ENCODE peak calls at places on chromosomes 1 and 21, in eight cellular contexts. One of them, this sample, is unnamed.

GRCh38 chr1:155307247-155307740 is 1.4 kb upstream of the FDPS start:
- DNase-seq in DND-41: peak
- DNase-seq in breast epithelium: no peak
- DNase-seq in suprapubic skin: no peak
- DNase-seq in lower leg skin: no peak
- DNase-seq in left ventricle myocardium inferior: no peak
- DNase-seq in ascending aorta: no peak
- DNase-seq in transverse colon: no peak
- DNase-seq in this sample: peak

GRCh38 chr1:201085902-201086735 is 26.1 kb downstream of the CACNA1S start:
- DNase-seq in DND-41: peak
- DNase-seq in breast epithelium: no peak
- DNase-seq in suprapubic skin: no peak
- DNase-seq in lower leg skin: no peak
- DNase-seq in left ventricle myocardium inferior: peak
- DNase-seq in ascending aorta: no peak
- DNase-seq in transverse colon: peak
- DNase-seq in this sample: peak

GRCh38 chr21:35995522-35996088 is 64.7 kb downstream of the SETD4 start:
- DNase-seq in DND-41: peak
- DNase-seq in breast epithelium: no peak
- DNase-seq in suprapubic skin: no peak
- DNase-seq in lower leg skin: no peak
- DNase-seq in left ventricle myocardium inferior: no peak
- DNase-seq in ascending aorta: no peak
- DNase-seq in transverse colon: no peak
- DNase-seq in this sample: no peak

GRCh38 chr1:43933386-43934278 is at the start of gene ARTN:
- DNase-seq in DND-41: no peak
- DNase-seq in breast epithelium: no peak
- DNase-seq in suprapubic skin: no peak
- DNase-seq in lower leg skin: no peak
- DNase-seq in left ventricle myocardium inferior: no peak
- DNase-seq in ascending aorta: no peak
- DNase-seq in transverse colon: peak
- DNase-seq in this sample: no peak

GRCh38 chr1:207797229-207797973 is 45.5 kb downstream of the CD46 start:
- DNase-seq in DND-41: peak
- DNase-seq in breast epithelium: peak
- DNase-seq in suprapubic skin: peak
- DNase-seq in lower leg skin: peak
- DNase-seq in left ventricle myocardium inferior: peak
- DNase-seq in ascending aorta: peak
- DNase-seq in transverse colon: peak
- DNase-seq in this sample: peak

GRCh38 chr1:12387641-12388040 is 157.8 kb downstream of the VPS13D start:
- DNase-seq in DND-41: no peak
- DNase-seq in breast epithelium: no peak
- DNase-seq in suprapubic skin: no peak
- DNase-seq in lower leg skin: no peak
- DNase-seq in left ventricle myocardium inferior: no peak
- DNase-seq in ascending aorta: no peak
- DNase-seq in transverse colon: no peak
- DNase-seq in this sample: no peak

GRCh38 chr1:24108334-24109165 is 3.4 kb downstream of the MYOM3 start:
- DNase-seq in DND-41: no peak
- DNase-seq in breast epithelium: no peak
- DNase-seq in suprapubic skin: no peak
- DNase-seq in lower leg skin: no peak
- DNase-seq in left ventricle myocardium inferior: no peak
- DNase-seq in ascending aorta: no peak
- DNase-seq in transverse colon: peak
- DNase-seq in this sample: no peak

GRCh38 chr1:77275194-77275593 is 6.6 kb upstream of the AK5 start:
- DNase-seq in DND-41: no peak
- DNase-seq in breast epithelium: no peak
- DNase-seq in suprapubic skin: no peak
- DNase-seq in lower leg skin: no peak
- DNase-seq in left ventricle myocardium inferior: no peak
- DNase-seq in ascending aorta: no peak
- DNase-seq in transverse colon: no peak
- DNase-seq in this sample: no peak

GRCh38 chr1:2132222-2133038 is 62.1 kb downstream of the FAAP20 start:
- DNase-seq in DND-41: no peak
- DNase-seq in breast epithelium: no peak
- DNase-seq in suprapubic skin: peak
- DNase-seq in lower leg skin: no peak
- DNase-seq in left ventricle myocardium inferior: peak
- DNase-seq in ascending aorta: peak
- DNase-seq in transverse colon: peak
- DNase-seq in this sample: no peak

GRCh38 chr21:37220433-37220980 is 46.6 kb downstream of the VPS26C start:
- DNase-seq in DND-41: peak
- DNase-seq in breast epithelium: no peak
- DNase-seq in suprapubic skin: no peak
- DNase-seq in lower leg skin: no peak
- DNase-seq in left ventricle myocardium inferior: no peak
- DNase-seq in ascending aorta: peak
- DNase-seq in transverse colon: peak
- DNase-seq in this sample: no peak

GRCh38 chr1:207308451-207309190 is 12.9 kb upstream of the CD55 start:
- DNase-seq in DND-41: no peak
- DNase-seq in breast epithelium: no peak
- DNase-seq in suprapubic skin: no peak
- DNase-seq in lower leg skin: no peak
- DNase-seq in left ventricle myocardium inferior: no peak
- DNase-seq in ascending aorta: no peak
- DNase-seq in transverse colon: no peak
- DNase-seq in this sample: no peak

GRCh38 chr1:66758247-66758755 is 6.0 kb downstream of the DYNLT5 start:
- DNase-seq in DND-41: no peak
- DNase-seq in breast epithelium: no peak
- DNase-seq in suprapubic skin: no peak
- DNase-seq in lower leg skin: no peak
- DNase-seq in left ventricle myocardium inferior: no peak
- DNase-seq in ascending aorta: no peak
- DNase-seq in transverse colon: no peak
- DNase-seq in this sample: peak

DNA sequence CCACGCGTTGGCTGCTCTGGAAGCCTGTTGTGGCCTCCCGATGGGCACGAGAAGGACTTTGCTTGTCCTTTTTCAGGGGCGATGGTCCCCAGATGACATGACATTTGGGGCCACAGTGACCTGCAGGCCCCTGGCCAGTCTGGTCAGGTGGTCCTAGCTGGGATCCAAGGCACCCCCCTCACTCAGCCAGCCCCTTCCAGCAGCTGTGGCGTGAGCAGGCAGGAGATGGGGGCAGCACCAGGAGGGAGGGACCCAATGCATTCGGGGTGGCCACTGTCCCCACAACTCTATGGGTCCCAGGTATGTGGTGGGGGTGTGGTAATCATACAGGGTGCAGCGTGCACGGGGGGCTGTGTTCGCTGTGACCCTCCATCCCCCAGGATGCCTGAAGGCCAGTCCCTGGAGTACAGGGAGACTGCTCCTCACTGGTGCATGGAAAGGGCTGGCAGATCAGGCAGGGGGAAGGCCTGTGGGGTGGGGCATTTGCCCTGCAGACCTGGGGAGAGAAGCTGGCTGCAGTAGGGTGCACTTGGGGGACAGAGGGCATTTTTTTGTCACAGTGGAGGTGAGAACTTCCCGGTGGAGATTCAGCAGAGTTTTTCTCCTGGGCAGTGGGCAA is 31.7 kb downstream of the WNT3A start:
- DNase-seq in DND-41: no peak
- DNase-seq in breast epithelium: peak
- DNase-seq in suprapubic skin: peak
- DNase-seq in lower leg skin: no peak
- DNase-seq in left ventricle myocardium inferior: no peak
- DNase-seq in ascending aorta: no peak
- DNase-seq in transverse colon: no peak
- DNase-seq in this sample: no peak
- H3K4me3 ChIP-seq in DND-41: no peak
- H3K4me3 ChIP-seq in breast epithelium: peak
- H3K4me3 ChIP-seq in suprapubic skin: peak
- H3K4me3 ChIP-seq in lower leg skin: no peak
- H3K4me3 ChIP-seq in left ventricle myocardium inferior: no peak
- H3K4me3 ChIP-seq in ascending aorta: no peak
- H3K4me3 ChIP-seq in transverse colon: no peak
- H3K4me3 ChIP-seq in this sample: no peak

GRCh38 chr1:168368131-168368530 is 87.5 kb downstream of the TBX19 start:
- DNase-seq in DND-41: no peak
- DNase-seq in breast epithelium: no peak
- DNase-seq in suprapubic skin: no peak
- DNase-seq in lower leg skin: no peak
- DNase-seq in left ventricle myocardium inferior: no peak
- DNase-seq in ascending aorta: no peak
- DNase-seq in transverse colon: no peak
- DNase-seq in this sample: no peak

GRCh38 chr1:168362991-168363390 is 82.3 kb downstream of the TBX19 start:
- DNase-seq in DND-41: no peak
- DNase-seq in breast epithelium: no peak
- DNase-seq in suprapubic skin: no peak
- DNase-seq in lower leg skin: no peak
- DNase-seq in left ventricle myocardium inferior: no peak
- DNase-seq in ascending aorta: no peak
- DNase-seq in transverse colon: no peak
- DNase-seq in this sample: peak

GRCh38 chr1:168361252-168361651 is 80.6 kb downstream of the TBX19 start:
- DNase-seq in DND-41: no peak
- DNase-seq in breast epithelium: no peak
- DNase-seq in suprapubic skin: no peak
- DNase-seq in lower leg skin: no peak
- DNase-seq in left ventricle myocardium inferior: no peak
- DNase-seq in ascending aorta: no peak
- DNase-seq in transverse colon: no peak
- DNase-seq in this sample: no peak

GRCh38 chr1:168369655-168370054 is 89.0 kb downstream of the TBX19 start:
- DNase-seq in DND-41: no peak
- DNase-seq in breast epithelium: no peak
- DNase-seq in suprapubic skin: no peak
- DNase-seq in lower leg skin: no peak
- DNase-seq in left ventricle myocardium inferior: no peak
- DNase-seq in ascending aorta: no peak
- DNase-seq in transverse colon: no peak
- DNase-seq in this sample: no peak

DNA sequence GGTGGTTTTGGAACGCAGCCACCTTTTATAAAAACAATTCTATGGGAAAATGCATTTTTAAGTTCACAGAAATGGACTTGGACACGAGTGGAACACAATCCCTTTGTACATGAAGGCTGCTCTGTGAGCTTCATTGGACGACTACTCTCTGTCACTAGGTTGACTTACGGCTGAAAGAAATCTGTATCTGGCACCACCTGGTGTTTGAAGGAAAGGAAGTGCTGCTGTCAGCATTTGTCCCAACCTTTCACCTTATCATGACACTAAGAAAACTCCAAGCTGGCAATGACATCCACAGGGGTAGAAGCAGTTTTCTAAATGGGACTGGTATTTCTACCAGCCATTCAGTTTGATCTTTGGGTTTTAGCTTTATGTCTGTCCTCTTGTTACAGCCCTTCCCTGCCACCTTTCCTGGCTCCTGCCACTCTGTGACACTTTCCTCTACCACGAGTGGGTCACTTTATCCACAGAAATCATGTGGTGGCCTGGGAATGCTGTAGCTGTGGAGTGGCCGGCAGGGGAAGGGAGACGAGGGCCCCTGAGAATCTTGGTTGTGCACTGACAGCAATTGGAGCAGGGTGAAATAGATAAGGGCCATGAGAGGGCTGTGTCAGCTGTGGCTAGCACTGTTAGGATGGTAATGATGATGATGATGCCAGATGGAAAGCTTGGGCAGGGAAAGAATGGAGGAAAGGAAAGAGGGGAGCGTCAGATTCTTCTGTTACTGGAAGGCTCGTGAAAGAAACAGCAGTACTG is 85.2 kb downstream of the TBX19 start:
- DNase-seq in DND-41: no peak
- DNase-seq in breast epithelium: no peak
- DNase-seq in suprapubic skin: no peak
- DNase-seq in lower leg skin: no peak
- DNase-seq in left ventricle myocardium inferior: no peak
- DNase-seq in ascending aorta: no peak
- DNase-seq in transverse colon: no peak
- DNase-seq in this sample: peak
- TF ChIP-seq CTCF in DND-41: peak
- TF ChIP-seq CTCF in breast epithelium: no peak
- TF ChIP-seq CTCF in suprapubic skin: no peak
- TF ChIP-seq CTCF in lower leg skin: no peak
- TF ChIP-seq CTCF in left ventricle myocardium inferior: peak
- TF ChIP-seq CTCF in ascending aorta: no peak
- TF ChIP-seq CTCF in transverse colon: no peak
- TF ChIP-seq CTCF in this sample: peak

GRCh38 chr1:228208831-228209524 is 1.1 kb downstream of the OBSCN start:
- DNase-seq in DND-41: no peak
- DNase-seq in breast epithelium: no peak
- DNase-seq in suprapubic skin: peak
- DNase-seq in lower leg skin: no peak
- DNase-seq in left ventricle myocardium inferior: no peak
- DNase-seq in ascending aorta: no peak
- DNase-seq in transverse colon: no peak
- DNase-seq in this sample: no peak
- H3K4me3 ChIP-seq in DND-41: no peak
- H3K4me3 ChIP-seq in breast epithelium: no peak
- H3K4me3 ChIP-seq in suprapubic skin: no peak
- H3K4me3 ChIP-seq in lower leg skin: no peak
- H3K4me3 ChIP-seq in left ventricle myocardium inferior: peak
- H3K4me3 ChIP-seq in ascending aorta: no peak
- H3K4me3 ChIP-seq in transverse colon: no peak
- H3K4me3 ChIP-seq in this sample: no peak

DNA sequence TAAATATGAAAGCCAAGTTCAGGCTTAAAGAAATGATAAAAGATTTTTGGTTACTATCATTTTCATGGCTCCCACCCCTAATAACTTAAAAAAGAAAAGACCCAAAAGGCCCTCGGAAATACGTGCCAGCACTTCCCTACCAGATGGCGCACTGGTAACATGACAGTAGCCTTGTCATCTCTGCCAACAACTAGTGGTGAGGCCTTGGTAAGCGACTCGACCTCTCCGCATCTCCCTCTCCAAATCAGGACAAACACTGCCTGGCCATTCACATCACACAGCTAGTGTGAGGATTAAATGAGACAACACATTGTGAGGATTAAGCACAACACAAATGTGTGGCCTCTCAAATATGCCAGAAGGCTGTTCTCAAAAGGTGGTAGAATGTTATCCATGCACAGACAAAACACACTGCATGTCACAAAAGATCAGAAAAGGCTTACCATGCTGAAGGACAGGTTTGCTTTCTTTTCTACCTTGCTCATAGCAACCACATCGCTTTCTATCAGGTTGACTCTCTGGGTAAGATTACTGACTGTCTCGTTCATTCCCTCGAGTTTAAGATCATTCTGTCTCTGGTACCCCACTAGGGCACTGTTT is 16.4 kb downstream of the TEX38 start:
- DNase-seq in DND-41: no peak
- DNase-seq in breast epithelium: no peak
- DNase-seq in suprapubic skin: no peak
- DNase-seq in lower leg skin: no peak
- DNase-seq in left ventricle myocardium inferior: no peak
- DNase-seq in ascending aorta: no peak
- DNase-seq in transverse colon: no peak
- DNase-seq in this sample: no peak
- TF ChIP-seq CTCF in DND-41: no peak
- TF ChIP-seq CTCF in breast epithelium: no peak
- TF ChIP-seq CTCF in suprapubic skin: no peak
- TF ChIP-seq CTCF in lower leg skin: no peak
- TF ChIP-seq CTCF in left ventricle myocardium inferior: no peak
- TF ChIP-seq CTCF in ascending aorta: no peak
- TF ChIP-seq CTCF in transverse colon: no peak
- TF ChIP-seq CTCF in this sample: no peak